ENCODE peak calls at places on chromosomes 6 and 20, in four cellular contexts. One of them, this sample, is unnamed.
A peak's percentile ranks its signal among the peaks of the same experiment; 100 is the strongest.

GRCh38 chr20:63697357-63697867 is 960 bp downstream of the TNFRSF6B start:
- DNase-seq in lower leg skin: peak; percentile 76
- DNase-seq in right lobe of liver: peak; percentile 56
- DNase-seq in uterus: peak; percentile 27
- DNase-seq in this sample: no peak

GRCh38 chr20:22576273-22576672 is 8.1 kb downstream of the FOXA2 start:
- DNase-seq in lower leg skin: no peak
- DNase-seq in right lobe of liver: no peak
- DNase-seq in uterus: no peak
- DNase-seq in this sample: no peak

GRCh38 chr6:72363844-72364740 is 257.8 kb upstream of the KCNQ5 start:
- DNase-seq in lower leg skin: no peak
- DNase-seq in right lobe of liver: no peak
- DNase-seq in uterus: no peak
- DNase-seq in this sample: no peak

GRCh38 chr20:62728028-62728780 is 19.6 kb downstream of the NTSR1 start:
- DNase-seq in lower leg skin: no peak
- DNase-seq in right lobe of liver: peak; percentile 50
- DNase-seq in uterus: no peak
- DNase-seq in this sample: peak; percentile 97

GRCh38 chr6:158457616-158458278 is 102.1 kb upstream of the TMEM181 start:
- DNase-seq in lower leg skin: no peak
- DNase-seq in right lobe of liver: no peak
- DNase-seq in uterus: no peak
- DNase-seq in this sample: no peak

GRCh38 chr6:166259296-166259977 is 48.8 kb downstream of the PRR18 start:
- DNase-seq in lower leg skin: no peak
- DNase-seq in right lobe of liver: no peak
- DNase-seq in uterus: no peak
- DNase-seq in this sample: peak; percentile 94

GRCh38 chr6:13398421-13398994 is 70.2 kb upstream of the TBC1D7 start:
- DNase-seq in lower leg skin: no peak
- DNase-seq in right lobe of liver: no peak
- DNase-seq in uterus: no peak
- DNase-seq in this sample: no peak

GRCh38 chr6:136524936-136525413 is 25.2 kb downstream of the MAP7 start:
- DNase-seq in lower leg skin: no peak
- DNase-seq in right lobe of liver: no peak
- DNase-seq in uterus: no peak
- DNase-seq in this sample: peak; percentile 69

GRCh38 chr20:36273414-36274247 is 32.5 kb upstream of the DLGAP4 start:
- DNase-seq in lower leg skin: peak; percentile 70
- DNase-seq in right lobe of liver: no peak
- DNase-seq in uterus: no peak
- DNase-seq in this sample: peak; percentile 51

GRCh38 chr6:78749326-78749725 is 118.0 kb upstream of the IRAK1BP1 start:
- DNase-seq in lower leg skin: no peak
- DNase-seq in right lobe of liver: no peak
- DNase-seq in uterus: no peak
- DNase-seq in this sample: no peak

GRCh38 chr6:19408331-19408730 is 428.8 kb upstream of the ID4 start:
- DNase-seq in lower leg skin: no peak
- DNase-seq in right lobe of liver: no peak
- DNase-seq in uterus: no peak
- DNase-seq in this sample: no peak

GRCh38 chr6:21773199-21773974 is 179.8 kb downstream of the SOX4 start:
- DNase-seq in lower leg skin: no peak
- DNase-seq in right lobe of liver: no peak
- DNase-seq in uterus: no peak
- DNase-seq in this sample: no peak

GRCh38 chr20:62193079-62194025 is 10.5 kb downstream of the MTG2 start:
- DNase-seq in lower leg skin: no peak
- DNase-seq in right lobe of liver: peak; percentile 60
- DNase-seq in uterus: no peak
- DNase-seq in this sample: no peak

GRCh38 chr6:121765060-121765459 is 329.6 kb downstream of the GJA1 start:
- DNase-seq in lower leg skin: no peak
- DNase-seq in right lobe of liver: no peak
- DNase-seq in uterus: no peak
- DNase-seq in this sample: no peak

GRCh38 chr6:35415065-35415880 is 36.9 kb upstream of the FANCE start:
- DNase-seq in lower leg skin: no peak
- DNase-seq in right lobe of liver: peak; percentile 90
- DNase-seq in uterus: peak; percentile 66
- DNase-seq in this sample: peak; percentile 58

GRCh38 chr6:43282636-43283513 is 15.2 kb upstream of the SLC22A7 start:
- DNase-seq in lower leg skin: no peak
- DNase-seq in right lobe of liver: no peak
- DNase-seq in uterus: no peak
- DNase-seq in this sample: no peak

GRCh38 chr6:3518356-3518841 is 61.5 kb upstream of the SLC22A23 start:
- DNase-seq in lower leg skin: peak; percentile 92
- DNase-seq in right lobe of liver: no peak
- DNase-seq in uterus: peak; percentile 32
- DNase-seq in this sample: no peak

GRCh38 chr6:46053034-46053933 is 37.6 kb upstream of the CLIC5 start:
- DNase-seq in lower leg skin: no peak
- DNase-seq in right lobe of liver: no peak
- DNase-seq in uterus: peak; percentile 15
- DNase-seq in this sample: no peak

GRCh38 chr6:3419624-3420272 is 37.1 kb downstream of the SLC22A23 start:
- DNase-seq in lower leg skin: no peak
- DNase-seq in right lobe of liver: no peak
- DNase-seq in uterus: no peak
- DNase-seq in this sample: no peak

GRCh38 chr6:7389162-7389450 is 436 bp downstream of the CAGE1 start:
- DNase-seq in lower leg skin: no peak
- DNase-seq in right lobe of liver: no peak
- DNase-seq in uterus: no peak
- DNase-seq in this sample: no peak

GRCh38 chr20:25254986-25255680 is 7.2 kb downstream of the PYGB start:
- DNase-seq in lower leg skin: peak; percentile 80
- DNase-seq in right lobe of liver: no peak
- DNase-seq in uterus: no peak
- DNase-seq in this sample: no peak

GRCh38 chr6:3750324-3751018 is 1.0 kb downstream of the PXDC1 start:
- DNase-seq in lower leg skin: peak; percentile 98
- DNase-seq in right lobe of liver: peak; percentile 93
- DNase-seq in uterus: peak; percentile 87
- DNase-seq in this sample: no peak

GRCh38 chr6:48986105-48986504 is 476.9 kb downstream of the MMUT start:
- DNase-seq in lower leg skin: peak; percentile 67
- DNase-seq in right lobe of liver: no peak
- DNase-seq in uterus: no peak
- DNase-seq in this sample: no peak

GRCh38 chr6:68572525-68572924 is 62.6 kb upstream of the ADGRB3 start:
- DNase-seq in lower leg skin: no peak
- DNase-seq in right lobe of liver: no peak
- DNase-seq in uterus: no peak
- DNase-seq in this sample: peak; percentile 71

GRCh38 chr6:125124250-125124777 is 29.3 kb upstream of the TPD52L1 start:
- DNase-seq in lower leg skin: no peak
- DNase-seq in right lobe of liver: no peak
- DNase-seq in uterus: no peak
- DNase-seq in this sample: no peak

GRCh38 chr20:5364997-5365597 is 48.3 kb upstream of the PROKR2 start:
- DNase-seq in lower leg skin: no peak
- DNase-seq in right lobe of liver: no peak
- DNase-seq in uterus: no peak
- DNase-seq in this sample: peak; percentile 25

GRCh38 chr6:150470131-150470530 is 101.3 kb downstream of the IYD start:
- DNase-seq in lower leg skin: no peak
- DNase-seq in right lobe of liver: no peak
- DNase-seq in uterus: no peak
- DNase-seq in this sample: no peak

GRCh38 chr6:63899550-63899949 is 263.9 kb downstream of the PHF3 start:
- DNase-seq in lower leg skin: no peak
- DNase-seq in right lobe of liver: no peak
- DNase-seq in uterus: no peak
- DNase-seq in this sample: no peak

GRCh38 chr20:24368253-24368652 is 101.2 kb upstream of the SYNDIG1 start:
- DNase-seq in lower leg skin: no peak
- DNase-seq in right lobe of liver: no peak
- DNase-seq in uterus: no peak
- DNase-seq in this sample: no peak

DNA sequence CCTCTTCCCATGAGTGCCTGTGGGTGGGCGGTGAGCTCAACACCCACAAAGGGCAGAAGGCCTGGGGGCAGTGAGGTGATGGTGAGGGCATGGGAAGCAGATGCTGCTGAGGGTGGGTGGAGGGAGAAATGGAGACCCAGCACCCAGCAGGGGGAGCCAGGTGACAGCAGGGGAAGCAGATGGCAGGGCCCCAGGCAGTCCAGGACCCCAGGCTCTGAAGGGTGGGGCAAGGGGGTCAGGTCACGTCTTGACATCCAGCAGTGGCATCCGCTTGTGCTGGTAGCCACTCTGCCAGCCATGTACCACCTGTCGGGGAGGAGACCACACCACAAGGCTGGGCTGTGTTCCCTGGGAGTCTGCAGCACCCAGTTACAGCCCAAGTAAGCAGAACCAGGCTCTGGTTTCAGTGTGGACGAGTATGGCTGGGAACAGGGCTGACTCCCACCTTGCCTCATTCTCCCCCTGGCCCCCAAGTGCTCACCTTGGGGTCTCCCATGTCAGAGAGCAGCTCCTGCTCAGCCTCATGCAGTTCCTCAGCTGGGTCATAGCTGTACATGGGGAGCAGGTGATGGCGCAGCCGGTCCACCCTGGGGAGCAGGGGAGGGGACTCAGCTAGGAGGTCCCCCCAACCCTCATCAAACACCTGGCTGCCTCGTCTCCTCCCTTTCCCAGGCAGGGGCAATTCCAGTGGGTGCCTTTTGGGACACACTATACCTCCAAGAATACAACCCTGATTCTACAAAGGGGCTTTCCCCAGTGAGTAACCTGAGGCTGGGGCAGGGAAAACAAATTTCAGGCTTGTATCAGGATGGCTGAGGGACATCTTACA is 2.0 kb downstream of the SMIM29 start:
- DNase-seq in lower leg skin: no peak
- DNase-seq in right lobe of liver: no peak
- DNase-seq in uterus: no peak
- DNase-seq in this sample: peak; percentile 71
- TF ChIP-seq CTCF in lower leg skin: no peak
- TF ChIP-seq CTCF in right lobe of liver: peak; percentile 25
- TF ChIP-seq CTCF in uterus: no peak
- TF ChIP-seq CTCF in this sample: peak; percentile 60

GRCh38 chr20:11978496-11978895 is 60.8 kb downstream of the BTBD3 start:
- DNase-seq in lower leg skin: no peak
- DNase-seq in right lobe of liver: no peak
- DNase-seq in uterus: no peak
- DNase-seq in this sample: no peak
- TF ChIP-seq POLR2A in lower leg skin: no peak
- TF ChIP-seq POLR2A in right lobe of liver: no peak
- TF ChIP-seq POLR2A in uterus: no peak
- TF ChIP-seq POLR2A in this sample: no peak

GRCh38 chr6:4848382-4849068 is 72.3 kb downstream of the CDYL start:
- DNase-seq in lower leg skin: no peak
- DNase-seq in right lobe of liver: no peak
- DNase-seq in uterus: no peak
- DNase-seq in this sample: peak; percentile 44
- TF ChIP-seq CTCF in lower leg skin: no peak
- TF ChIP-seq CTCF in right lobe of liver: peak; percentile 29
- TF ChIP-seq CTCF in uterus: peak; percentile 30
- TF ChIP-seq CTCF in this sample: peak; percentile 30

GRCh38 chr6:32183483-32184083 is 470 bp downstream of the AGER start:
- DNase-seq in lower leg skin: no peak
- DNase-seq in right lobe of liver: no peak
- DNase-seq in uterus: no peak
- DNase-seq in this sample: no peak

GRCh38 chr6:32182617-32183016 is 1.4 kb downstream of the AGER start:
- DNase-seq in lower leg skin: no peak
- DNase-seq in right lobe of liver: no peak
- DNase-seq in uterus: no peak
- DNase-seq in this sample: no peak

GRCh38 chr6:32183030-32183429 is 1.0 kb downstream of the AGER start:
- DNase-seq in lower leg skin: no peak
- DNase-seq in right lobe of liver: no peak
- DNase-seq in uterus: no peak
- DNase-seq in this sample: no peak

GRCh38 chr6:32181890-32182529 is 2.0 kb downstream of the AGER start:
- DNase-seq in lower leg skin: no peak
- DNase-seq in right lobe of liver: no peak
- DNase-seq in uterus: no peak
- DNase-seq in this sample: no peak

GRCh38 chr6:32184084-32184640 is at the start of gene AGER:
- DNase-seq in lower leg skin: no peak
- DNase-seq in right lobe of liver: no peak
- DNase-seq in uterus: no peak
- DNase-seq in this sample: no peak
- TF ChIP-seq POLR2A in lower leg skin: no peak
- TF ChIP-seq POLR2A in right lobe of liver: no peak
- TF ChIP-seq POLR2A in uterus: no peak
- TF ChIP-seq POLR2A in this sample: no peak